ENCODE peak calls at places on chromosomes 3 and 15, in seven cellular contexts. F is mesendoderm; P is transverse colon; K is lung; E is RWPE2; G is CD8-positive, alpha-beta memory T cell; V is adrenal gland. R is an unnamed sample.

GRCh38 chr3:145869958-145870357 is 291.0 kb downstream of the PLOD2 start:
- DNase-seq in G (no peak), P (no peak), F (no peak), V (no peak), K (no peak), E (no peak), R (no peak)

GRCh38 chr3:36477655-36478054 is 97.4 kb downstream of the STAC start:
- DNase-seq in E (no peak), G (no peak), V (no peak), F (no peak), K (no peak), P (no peak), R (no peak)

GRCh38 chr3:156772588-156773206 is 53.5 kb upstream of the LEKR1 start:
- DNase-seq in G (no peak), V (no peak), P (no peak), E (no peak), F (no peak), K (no peak), R (no peak)

GRCh38 chr3:124775776-124776336 is 45.6 kb downstream of the UMPS start:
- DNase-seq in P (no peak), F (no peak), G (no peak), V (no peak), E (no peak), K (no peak), R (no peak)

GRCh38 chr3:134334231-134334900 is 39.9 kb downstream of the AMOTL2 start:
- DNase-seq in K (no peak), V (no peak), E (no peak), F (peak; percentile 62), G (no peak), P (no peak), R (no peak)

GRCh38 chr3:118425272-118425837 is 609.3 kb downstream of the IGSF11 start:
- DNase-seq in E (no peak), V (no peak), G (no peak), F (no peak), K (no peak), P (no peak), R (no peak)

GRCh38 chr15:70376031-70376928 is 278.6 kb upstream of the TLE3 start:
- DNase-seq in K (no peak), G (no peak), E (no peak), P (no peak), V (no peak), F (peak; percentile 62), R (no peak)

GRCh38 chr3:86968224-86968932 is 22.6 kb downstream of the VGLL3 start:
- DNase-seq in F (no peak), G (no peak), K (no peak), P (no peak), V (no peak), E (no peak), R (no peak)

GRCh38 chr15:68789921-68790575 is 30.6 kb downstream of the ANP32A start:
- DNase-seq in G (no peak), F (peak; percentile 95), V (no peak), E (no peak), P (no peak), K (no peak), R (no peak)

GRCh38 chr3:126114406-126115386 is 30.8 kb upstream of the SLC41A3 start:
- DNase-seq in V (no peak), E (peak; percentile 38), K (no peak), P (peak; percentile 4), G (no peak), F (no peak), R (no peak)

GRCh38 chr3:64645236-64645635 is 42.6 kb downstream of the ADAMTS9 start:
- DNase-seq in E (no peak), V (no peak), K (no peak), F (no peak), P (no peak), G (no peak), R (no peak)

GRCh38 chr3:43620953-43621405 is 832 bp downstream of the ANO10 start:
- DNase-seq in F (peak; percentile 31), V (no peak), E (no peak), P (no peak), G (no peak), K (no peak), R (no peak)
- H3K27ac ChIP-seq in F (no peak overlapping the region), V (peak overlapping the region; percentile 81), E (peak overlapping the region; percentile 27), P (peak overlapping the region; percentile 86), G (peak overlapping the region; percentile 68), K (peak overlapping the region; percentile 72), R (no peak overlapping the region)

GRCh38 chr15:77457619-77458265 is 37.1 kb downstream of the HMG20A start:
- DNase-seq in V (no peak), E (no peak), K (no peak), G (no peak), P (no peak), F (no peak), R (no peak)
- H3K4me3 ChIP-seq in V (no peak overlapping the region), E (no peak overlapping the region), K (no peak overlapping the region), G (no peak overlapping the region), P (no peak overlapping the region), F (no peak overlapping the region), R (no peak overlapping the region)

DNA sequence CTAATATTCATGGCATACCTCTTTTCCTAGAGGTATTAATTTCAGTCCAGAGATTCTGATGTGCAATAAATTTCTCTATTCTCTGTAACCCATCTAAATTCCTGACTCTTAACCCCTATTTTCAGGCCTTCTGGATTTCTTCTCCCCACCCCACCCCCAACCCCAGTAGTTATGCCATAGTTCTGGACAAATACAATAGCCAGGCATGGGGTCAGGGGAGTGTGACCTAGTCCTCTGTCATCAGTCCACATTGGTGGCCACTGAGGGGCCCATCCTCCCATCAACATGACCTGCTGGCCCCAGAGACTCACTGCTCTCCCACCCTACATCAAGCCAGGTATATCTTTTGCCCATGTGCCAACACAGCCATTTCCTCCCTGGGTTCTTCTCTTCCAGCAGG is 3.8 kb upstream of the LIPC start:
- DNase-seq in G (no peak), F (no peak), V (no peak), K (no peak), E (no peak), P (no peak), R (no peak)
- H3K4me1 ChIP-seq in G (no peaks in the 10 kb centered on the region), F (no peaks in the 10 kb centered on the region), V (no peaks in the 10 kb centered on the region), K (no peaks in the 10 kb centered on the region), E (no peaks in the 10 kb centered on the region), P (no peaks in the 10 kb centered on the region), R (peaks cover 4% of the 10 kb centered on the region)

DNA sequence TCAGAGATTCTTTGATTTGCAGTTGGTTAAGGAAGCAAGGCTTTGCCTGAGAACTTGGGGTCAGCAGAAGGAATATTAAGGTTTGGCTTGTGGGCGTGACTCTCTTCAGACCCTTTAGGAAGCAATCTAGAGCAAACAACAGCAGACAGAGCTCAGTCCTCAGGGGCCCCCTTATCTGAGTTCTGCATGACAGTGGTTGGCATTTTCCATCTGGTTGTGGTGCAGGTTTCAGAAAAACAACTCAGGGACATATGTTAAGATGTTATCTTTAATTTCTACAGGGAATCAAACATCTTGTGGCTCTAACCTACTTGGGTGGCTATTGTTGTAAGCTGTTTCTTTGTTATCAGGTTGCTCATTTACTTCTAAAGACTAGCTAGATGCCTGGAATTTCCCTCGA is 141.4 kb downstream of the VPS8 start:
- DNase-seq in G (no peak), P (no peak), K (no peak), V (no peak), F (peak; percentile 37), E (no peak), R (no peak)
- H3K27ac ChIP-seq in G (no peak overlapping the region), P (no peak overlapping the region), K (no peak overlapping the region), V (no peak overlapping the region), F (no peak overlapping the region), E (no peak overlapping the region), R (no peak overlapping the region)

GRCh38 chr3:62665627-62666433 is 209.4 kb downstream of the CADPS start:
- DNase-seq in V (peak; percentile 49), K (peak; percentile 55), F (peak; percentile 89), E (peak; percentile 51), P (peak; percentile 83), G (no peak), R (peak; percentile 76)
- H3K4me3 ChIP-seq in V (no peak overlapping the region), K (no peak overlapping the region), F (no peak overlapping the region), E (no peak overlapping the region), P (no peak overlapping the region), G (no peak overlapping the region), R (no peak overlapping the region)

R was measured in right cardiac atrium.